ENCODE peak calls at places on chromosomes 6 and 20, in five cellular contexts. One of them, this sample, is unnamed.

GRCh38 chr6:30060634-30060981 is 457 bp upstream of the POLR1H start:
- DNase-seq in GM06990: peak
- DNase-seq in NCI-H748 treated with DMSO at 0.1 percent for 48 hours: no peak
- DNase-seq in posterior cingulate gyrus: peak
- DNase-seq in iris pigment epithelial cell: peak
- DNase-seq in this sample: no peak

GRCh38 chr20:53609501-53610445 is 16.1 kb upstream of the ZNF217 start:
- DNase-seq in GM06990: peak
- DNase-seq in NCI-H748 treated with DMSO at 0.1 percent for 48 hours: no peak
- DNase-seq in posterior cingulate gyrus: no peak
- DNase-seq in iris pigment epithelial cell: peak
- DNase-seq in this sample: peak

GRCh38 chr20:63967330-63968135 is 2.2 kb downstream of the ZNF512B start:
- DNase-seq in GM06990: no peak
- DNase-seq in NCI-H748 treated with DMSO at 0.1 percent for 48 hours: no peak
- DNase-seq in posterior cingulate gyrus: no peak
- DNase-seq in iris pigment epithelial cell: no peak
- DNase-seq in this sample: no peak

GRCh38 chr6:150314230-150315188 is 54.3 kb upstream of the IYD start:
- DNase-seq in GM06990: no peak
- DNase-seq in NCI-H748 treated with DMSO at 0.1 percent for 48 hours: no peak
- DNase-seq in posterior cingulate gyrus: peak
- DNase-seq in iris pigment epithelial cell: no peak
- DNase-seq in this sample: no peak

GRCh38 chr20:4714818-4715217 is 6.9 kb upstream of the PRND start:
- DNase-seq in GM06990: no peak
- DNase-seq in NCI-H748 treated with DMSO at 0.1 percent for 48 hours: no peak
- DNase-seq in posterior cingulate gyrus: no peak
- DNase-seq in iris pigment epithelial cell: no peak
- DNase-seq in this sample: no peak

GRCh38 chr6:132060591-132060990 is 109.4 kb upstream of the CCN2 start:
- DNase-seq in GM06990: no peak
- DNase-seq in NCI-H748 treated with DMSO at 0.1 percent for 48 hours: no peak
- DNase-seq in posterior cingulate gyrus: no peak
- DNase-seq in iris pigment epithelial cell: peak
- DNase-seq in this sample: no peak

GRCh38 chr6:5657684-5658429 is 348.9 kb downstream of the NRN1 start:
- DNase-seq in GM06990: no peak
- DNase-seq in NCI-H748 treated with DMSO at 0.1 percent for 48 hours: no peak
- DNase-seq in posterior cingulate gyrus: no peak
- DNase-seq in iris pigment epithelial cell: peak
- DNase-seq in this sample: no peak

GRCh38 chr20:42179768-42180167 is 561.6 kb upstream of the CHD6 start:
- DNase-seq in GM06990: no peak
- DNase-seq in NCI-H748 treated with DMSO at 0.1 percent for 48 hours: no peak
- DNase-seq in posterior cingulate gyrus: no peak
- DNase-seq in iris pigment epithelial cell: peak
- DNase-seq in this sample: no peak

GRCh38 chr6:125094563-125094962 is 59.0 kb upstream of the TPD52L1 start:
- DNase-seq in GM06990: no peak
- DNase-seq in NCI-H748 treated with DMSO at 0.1 percent for 48 hours: no peak
- DNase-seq in posterior cingulate gyrus: no peak
- DNase-seq in iris pigment epithelial cell: peak
- DNase-seq in this sample: no peak

GRCh38 chr6:169188051-169188863 is 65.4 kb downstream of the THBS2 start:
- DNase-seq in GM06990: no peak
- DNase-seq in NCI-H748 treated with DMSO at 0.1 percent for 48 hours: no peak
- DNase-seq in posterior cingulate gyrus: no peak
- DNase-seq in iris pigment epithelial cell: peak
- DNase-seq in this sample: peak